ENCODE peak calls at places on chromosomes 6 and 20, in four cellular contexts. A is GM18507, O is H1, B is endothelial cell of umbilical vein. T is an unnamed sample.

GRCh38 chr6:124487778-124488431 is 474.3 kb upstream of the RNF217 start:
- DNase-seq in O (no peak), A (no peak), B (peak), T (no peak)

GRCh38 chr20:32562495-32562911 is 22.6 kb downstream of the NOL4L start:
- DNase-seq in B (no peak), O (no peak), A (no peak), T (no peak)

GRCh38 chr6:108562503-108562993 is 1.8 kb downstream of the FOXO3 start:
- DNase-seq in B (peak), O (peak), A (no peak), T (peak)

GRCh38 chr6:150177260-150178246 is 34.7 kb downstream of the PPP1R14C start:
- DNase-seq in A (no peak), O (no peak), B (no peak), T (no peak)

GRCh38 chr6:10595731-10596664 is 74.8 kb downstream of the GCNT2 start:
- DNase-seq in A (no peak), B (no peak), O (no peak), T (no peak)

GRCh38 chr20:52766645-52767435 is 205.3 kb upstream of the TSHZ2 start:
- DNase-seq in A (no peak), O (no peak), B (no peak), T (no peak)

GRCh38 chr20:50439539-50440453 is 70.4 kb upstream of the PTPN1 start:
- DNase-seq in O (no peak), A (no peak), B (no peak), T (no peak)

GRCh38 chr6:151452750-151453427 is 963 bp upstream of the RMND1 start:
- DNase-seq in A (no peak), O (no peak), B (peak), T (no peak)

GRCh38 chr20:63435552-63435951 is 36.9 kb downstream of the KCNQ2 start:
- DNase-seq in A (no peak), B (no peak), O (no peak), T (no peak)

GRCh38 chr6:113306552-113307145 is 550.5 kb upstream of the MARCKS start:
- DNase-seq in B (peak), O (peak), A (no peak), T (no peak)

GRCh38 chr6:129050086-129050485 is 167.1 kb downstream of the LAMA2 start:
- DNase-seq in O (no peak), A (no peak), B (no peak), T (no peak)

GRCh38 chr20:40763646-40764295 is 74.7 kb upstream of the MAFB start:
- DNase-seq in B (peak), A (no peak), O (no peak), T (no peak)

GRCh38 chr6:156175433-156175832 is 601.7 kb upstream of the ARID1B start:
- DNase-seq in B (no peak), O (no peak), A (no peak), T (no peak)

GRCh38 chr6:85672623-85673022 is 29.9 kb upstream of the SYNCRIP start:
- DNase-seq in A (no peak), B (no peak), O (no peak), T (no peak)

GRCh38 chr20:50636601-50637539 is 54.5 kb downstream of the RIPOR3 start:
- DNase-seq in A (no peak), B (no peak), O (no peak), T (no peak)

GRCh38 chr6:135465903-135466302 is 31.6 kb downstream of the AHI1 start:
- DNase-seq in O (no peak), B (no peak), A (no peak), T (no peak)

GRCh38 chr6:33344771-33345697 is 27.5 kb upstream of the ZBTB22 start:
- DNase-seq in A (no peak), B (peak), O (no peak), T (no peak)

GRCh38 chr20:31472395-31473330 is 2.3 kb downstream of the DEFB124 start:
- DNase-seq in A (no peak), O (no peak), B (no peak), T (no peak)